ENCODE peak calls at places on chromosomes 13 and 19, in five cellular contexts. S is cardiac muscle cell, G is breast epithelium, M is Panc1, P is IMR-90. L is an unnamed sample.

GRCh38 chr19:35379992-35380391 is 9.1 kb downstream of the GPR42 start:
- DNase-seq in S (no peak), G (no peak), M (no peak), P (no peak), L (no peak)

GRCh38 chr19:56393119-56394012 is at the start of gene ZNF582:
- DNase-seq in S (peak), G (peak), M (no peak), P (peak), L (peak)

GRCh38 chr13:20702945-20703784 is at the start of gene IL17D:
- DNase-seq in S (peak), G (no peak), M (no peak), P (no peak), L (no peak)

GRCh38 chr19:47089767-47090350 is 23.7 kb downstream of the ZC3H4 start:
- DNase-seq in S (no peak), G (no peak), M (no peak), P (no peak), L (no peak)

GRCh38 chr13:27573265-27573664 is 47.1 kb downstream of the LNX2 start:
- DNase-seq in S (peak), G (no peak), M (no peak), P (peak), L (no peak)

GRCh38 chr19:55546822-55547614 is 1.7 kb upstream of the SBK3 start:
- DNase-seq in S (peak), G (peak), M (peak), P (peak), L (peak)

GRCh38 chr19:8363803-8364771 is at the start of gene ANGPTL4:
- DNase-seq in S (peak), G (peak), M (no peak), P (peak), L (no peak)

GRCh38 chr19:32483574-32483973 is 78.0 kb downstream of the DPY19L3 start:
- DNase-seq in S (no peak), G (no peak), M (no peak), P (no peak), L (no peak)

GRCh38 chr19:45172173-45172572 is 5.9 kb downstream of the TRAPPC6A start:
- DNase-seq in S (no peak), G (no peak), M (no peak), P (no peak), L (no peak)

GRCh38 chr19:4474504-4475136 is 2.5 kb downstream of the HDGFL2 start:
- DNase-seq in S (peak), G (no peak), M (no peak), P (peak), L (peak)

GRCh38 chr19:48644839-48645651 is 942 bp downstream of the CA11 start:
- DNase-seq in S (peak), G (peak), M (no peak), P (peak), L (no peak)

GRCh38 chr13:112671359-112671758 is 18.5 kb upstream of the ATP11A start:
- DNase-seq in S (no peak), G (no peak), M (no peak), P (no peak), L (no peak)

GRCh38 chr19:56856822-56857221 is 16.3 kb upstream of the PEG3 start:
- DNase-seq in S (no peak), G (no peak), M (no peak), P (no peak), L (no peak)

GRCh38 chr19:54133312-54133956 is 4.1 kb upstream of the CNOT3 start:
- DNase-seq in S (peak), G (no peak), M (no peak), P (no peak), L (no peak)

DNA sequence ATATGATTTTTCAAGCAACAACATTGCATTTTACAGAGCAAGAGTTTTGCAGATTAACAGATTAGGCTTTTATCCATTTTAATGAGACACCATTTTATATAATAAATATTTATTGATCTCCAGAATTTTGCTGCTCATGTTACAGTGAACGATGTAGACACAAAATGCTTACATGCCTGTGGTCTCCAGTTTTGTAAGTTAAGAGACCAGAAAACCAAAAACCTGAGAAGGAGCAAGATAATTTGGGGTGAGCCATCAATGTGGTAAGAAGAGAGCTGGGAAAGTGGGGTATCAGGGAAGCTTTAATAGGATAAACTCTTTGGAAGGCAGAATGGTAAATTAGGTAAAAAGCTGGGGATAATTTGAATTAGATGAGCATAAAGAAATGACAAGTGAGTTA is 2100.5 kb upstream of the PCDH20 start:
- DNase-seq in S (no peak), G (no peak), M (no peak), P (peak), L (no peak)
- TF ChIP-seq CTCF in S (no peak), G (no peak), M (no peak), P (no peak), L (no peak)

GRCh38 chr19:16778796-16779411 is 50.3 kb upstream of the SIN3B start:
- DNase-seq in S (peak), G (no peak), M (peak), P (peak), L (no peak)
- TF ChIP-seq CTCF in S (peak), G (peak), M (peak), P (peak), L (peak)

GRCh38 chr19:30788105-30788765 is 416.1 kb downstream of the ZNF536 start:
- DNase-seq in S (no peak), G (no peak), M (no peak), P (no peak), L (no peak)
- TF ChIP-seq CTCF in S (no peak), G (no peak), M (no peak), P (no peak), L (no peak)

DNA sequence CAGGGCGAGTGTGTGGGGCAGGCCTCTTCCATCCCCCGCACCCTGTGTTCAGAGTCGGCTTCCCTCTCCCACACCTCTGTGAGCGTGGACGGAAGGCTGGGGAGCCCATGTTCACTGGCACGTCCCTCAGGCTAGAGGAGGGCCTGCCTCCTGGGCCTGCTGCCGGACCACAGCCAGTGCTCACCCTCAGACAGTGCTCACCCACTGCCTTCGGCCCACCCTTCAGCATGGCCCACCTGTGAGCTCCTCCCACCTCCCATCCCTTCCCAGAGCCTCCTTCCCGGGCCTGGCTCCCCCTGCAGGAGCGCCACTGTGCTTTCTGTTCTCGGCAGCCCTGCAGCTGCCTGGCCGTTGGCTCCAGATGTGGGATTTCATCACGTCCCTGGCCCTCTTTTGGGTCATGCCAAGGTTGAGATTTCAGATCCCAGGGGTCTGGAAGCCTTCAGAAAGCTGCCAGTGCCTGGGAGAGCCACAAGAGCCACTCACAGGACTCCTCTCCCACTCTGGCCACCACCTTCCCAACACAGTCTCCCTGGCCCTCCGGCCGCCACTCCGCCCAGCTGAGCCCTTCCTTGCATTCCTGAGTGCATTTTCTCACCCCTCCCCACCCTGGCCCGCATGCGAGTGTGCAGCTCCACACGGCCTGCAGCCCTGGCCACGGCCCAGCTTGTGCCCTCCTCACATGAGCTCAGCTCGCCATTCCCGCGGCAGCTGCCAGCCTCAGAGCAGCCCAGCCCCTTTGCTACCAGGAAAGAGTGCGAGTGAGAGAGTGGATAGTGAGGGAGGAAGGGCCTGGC is 25.3 kb downstream of the CAPN12 start:
- DNase-seq in S (peak), G (no peak), M (no peak), P (no peak), L (no peak)
- TF ChIP-seq CTCF in S (peak), G (no peak), M (no peak), P (peak), L (no peak)

DNA sequence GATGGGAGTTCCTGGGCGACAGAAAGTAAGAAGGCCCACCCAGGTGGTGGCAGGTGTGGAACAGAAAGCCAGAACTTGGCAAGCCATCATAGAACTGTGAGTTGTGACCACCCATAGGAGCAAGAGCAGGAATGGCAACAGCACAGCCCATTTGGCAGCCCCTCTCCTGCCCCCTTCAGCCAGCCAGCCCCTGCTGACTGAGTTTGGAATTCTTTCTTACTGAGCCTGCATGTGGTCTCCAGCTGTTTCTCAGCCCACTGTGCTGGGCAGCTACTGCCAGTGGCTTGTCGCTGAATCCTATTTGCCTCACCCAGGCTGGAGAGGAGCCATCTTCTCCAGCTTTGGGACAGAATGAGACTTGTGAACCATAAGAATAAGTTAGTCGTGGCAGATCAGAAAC is 28.3 kb downstream of the CNMD start:
- DNase-seq in S (no peak), G (no peak), M (no peak), P (no peak), L (no peak)
- TF ChIP-seq CTCF in S (no peak), G (no peak), M (no peak), P (no peak), L (no peak)

GRCh38 chr19:41621654-41622053 is 5.2 kb downstream of the CEACAM4 start:
- DNase-seq in S (no peak), G (no peak), M (no peak), P (no peak), L (no peak)

GRCh38 chr19:41624515-41624914 is 2.4 kb downstream of the CEACAM4 start:
- DNase-seq in S (no peak), G (no peak), M (no peak), P (no peak), L (no peak)

GRCh38 chr19:41620171-41620570 is 6.7 kb downstream of the CEACAM4 start:
- DNase-seq in S (no peak), G (no peak), M (no peak), P (no peak), L (no peak)

GRCh38 chr19:41626278-41626677 is 596 bp downstream of the CEACAM4 start:
- DNase-seq in S (no peak), G (no peak), M (no peak), P (no peak), L (no peak)

GRCh38 chr19:41623360-41623759 is 3.5 kb downstream of the CEACAM4 start:
- DNase-seq in S (no peak), G (no peak), M (no peak), P (no peak), L (no peak)
- TF ChIP-seq CTCF in S (no peak), G (no peak), M (no peak), P (no peak), L (no peak)

L was measured in D721Med.